ENCODE peak calls at places on chromosomes 13 and 19, in ten cellular contexts. G, W, N, P, B, F, D, M, I and E are unnamed samples.

GRCh38 chr19:45278087-45278486 is 27.0 kb downstream of the MARK4 start:
- DNase-seq in G (no peak), W (no peak), N (no peak), P (no peak), B (no peak), F (no peak), D (no peak), M (no peak), I (no peak), E (no peak)

GRCh38 chr19:45591004-45591637 is 6.5 kb upstream of the OPA3 start:
- DNase-seq in G (peak; percentile 76), W (no peak), N (peak; percentile 63), P (peak; percentile 34), B (no peak), F (peak; percentile 30), D (no peak), M (no peak), I (no peak), E (peak; percentile 61)

GRCh38 chr13:113928701-113929627 is 44.9 kb downstream of the C13orf46 start:
- DNase-seq in G (no peak), W (peak; percentile 80), N (peak; percentile 50), P (peak; percentile 68), B (peak; percentile 90), F (no peak), D (no peak), M (peak; percentile 93), I (peak; percentile 82), E (no peak)

GRCh38 chr13:41802684-41803554 is 158.0 kb downstream of the VWA8 start:
- DNase-seq in G (no peak), W (no peak), N (no peak), P (peak; percentile 89), B (no peak), F (no peak), D (no peak), M (no peak), I (no peak), E (no peak)

GRCh38 chr13:52405767-52406494 is at the start of gene THSD1:
- DNase-seq in G (no peak), W (peak; percentile 53), N (peak; percentile 45), P (peak; percentile 62), B (peak; percentile 84), F (no peak), D (no peak), M (peak; percentile 52), I (no peak), E (no peak)

GRCh38 chr19:51514866-51515481 is 13.4 kb upstream of the SIGLEC12 start:
- DNase-seq in G (peak; percentile 51), W (no peak), N (peak; percentile 65), P (peak; percentile 25), B (no peak), F (no peak), D (peak; percentile 39), M (no peak), I (no peak), E (peak; percentile 84)

GRCh38 chr13:48562296-48563066 is 29.6 kb upstream of the RCBTB2 start:
- DNase-seq in G (no peak), W (no peak), N (no peak), P (peak; percentile 33), B (no peak), F (no peak), D (no peak), M (no peak), I (no peak), E (peak; percentile 65)

GRCh38 chr19:47507031-47507430 is 7.8 kb downstream of the NAPA start:
- DNase-seq in G (peak; percentile 32), W (no peak), N (peak; percentile 81), P (no peak), B (no peak), F (no peak), D (no peak), M (no peak), I (no peak), E (no peak)

GRCh38 chr19:52896431-52897148 is 845 bp downstream of the ZNF320 start:
- DNase-seq in G (peak; percentile 39), W (peak; percentile 50), N (peak; percentile 66), P (peak; percentile 26), B (no peak), F (peak; percentile 55), D (no peak), M (peak; percentile 34), I (no peak), E (peak; percentile 60)

GRCh38 chr13:34731486-34731885 is 210.6 kb upstream of the NBEA start:
- DNase-seq in G (no peak), W (no peak), N (no peak), P (peak; percentile 16), B (no peak), F (no peak), D (no peak), M (no peak), I (no peak), E (no peak)

GRCh38 chr19:45125975-45126493 is 33.1 kb downstream of the PPP1R37 start:
- DNase-seq in G (peak; percentile 75), W (no peak), N (peak; percentile 83), P (peak; percentile 30), B (peak; percentile 31), F (peak; percentile 51), D (peak; percentile 22), M (peak; percentile 27), I (no peak), E (peak; percentile 79)

GRCh38 chr13:24220086-24220703 is 59.7 kb downstream of the SPATA13 start:
- DNase-seq in G (peak; percentile 86), W (no peak), N (peak; percentile 91), P (peak; percentile 72), B (no peak), F (peak; percentile 68), D (peak; percentile 50), M (no peak), I (peak; percentile 33), E (peak; percentile 91)

GRCh38 chr13:24738366-24738847 is 25.6 kb upstream of the RNF17 start:
- DNase-seq in G (no peak), W (no peak), N (no peak), P (no peak), B (no peak), F (no peak), D (no peak), M (no peak), I (no peak), E (no peak)

GRCh38 chr19:2376784-2377519 is 16.9 kb downstream of the TMPRSS9 start:
- DNase-seq in G (no peak), W (no peak), N (no peak), P (no peak), B (no peak), F (no peak), D (no peak), M (no peak), I (no peak), E (no peak)

GRCh38 chr19:2372076-2372612 is 12.1 kb downstream of the TMPRSS9 start:
- DNase-seq in G (no peak), W (no peak), N (no peak), P (no peak), B (no peak), F (no peak), D (no peak), M (no peak), I (no peak), E (no peak)

GRCh38 chr19:2375341-2376121 is 15.5 kb downstream of the TMPRSS9 start:
- DNase-seq in G (no peak), W (no peak), N (no peak), P (no peak), B (no peak), F (no peak), D (no peak), M (no peak), I (no peak), E (no peak)

GRCh38 chr19:2374808-2375207 is 14.7 kb downstream of the TMPRSS9 start:
- DNase-seq in G (no peak), W (no peak), N (no peak), P (no peak), B (no peak), F (no peak), D (no peak), M (no peak), I (no peak), E (no peak)

DNA sequence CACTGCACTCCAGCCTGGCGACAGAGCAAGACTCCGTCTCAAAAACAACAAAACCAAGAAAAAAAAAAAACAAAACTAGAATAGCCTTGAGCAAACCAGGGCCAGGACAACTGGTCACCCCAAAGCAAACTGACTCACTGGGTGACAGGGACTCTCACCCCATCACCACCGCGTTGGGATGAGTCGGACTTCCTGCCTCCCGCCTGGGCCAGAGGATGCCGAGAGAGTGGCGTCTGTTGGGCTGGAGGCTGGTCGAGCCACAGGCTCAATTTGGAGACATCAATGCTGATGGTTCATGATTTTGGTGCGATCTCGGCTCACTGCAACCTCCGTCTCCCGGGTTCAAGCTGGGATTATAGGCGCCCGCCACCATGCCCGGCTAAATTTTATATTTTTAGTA is 11.6 kb downstream of the TMPRSS9 start:
- DNase-seq in G (no peak), W (no peak), N (no peak), P (no peak), B (no peak), F (no peak), D (no peak), M (no peak), I (no peak), E (no peak)
- H3K4me3 ChIP-seq in G (no peak overlapping the region), W (no peak overlapping the region), N (no peak overlapping the region), P (no peak overlapping the region), B (no peak overlapping the region), F (no peak overlapping the region), D (no peak overlapping the region), M (no peak overlapping the region), I (no peak overlapping the region), E (no peak overlapping the region)

GRCh38 chr19:17334414-17335409 is at the start of gene ANO8:
- DNase-seq in G (peak; percentile 97), W (peak; percentile 93), N (peak; percentile 97), P (peak; percentile 100), B (peak; percentile 96), F (peak; percentile 92), D (peak; percentile 90), M (peak; percentile 97), I (peak; percentile 85), E (peak; percentile 95)
- H3K4me1 ChIP-seq in G (peaks cover 4% of the 10 kb centered on the region), W (peaks cover 8% of the 10 kb centered on the region), N (peaks cover 16% of the 10 kb centered on the region), P (peaks cover 3% of the 10 kb centered on the region), B (peaks cover 47% of the 10 kb centered on the region), F (peaks cover 32% of the 10 kb centered on the region), D (peaks cover 12% of the 10 kb centered on the region), M (no peaks in the 10 kb centered on the region), I (peaks cover 20% of the 10 kb centered on the region), E (peaks cover 10% of the 10 kb centered on the region)

GRCh38 chr13:44815507-44816074 is 173.7 kb downstream of the NUFIP1 start:
- DNase-seq in G (peak; percentile 18), W (peak; percentile 35), N (peak; percentile 86), P (peak; percentile 99), B (no peak), F (peak; percentile 96), D (no peak), M (peak; percentile 54), I (no peak), E (peak; percentile 40)
- H3K27ac ChIP-seq in G (no peak overlapping the region), W (no peak overlapping the region), N (peak overlapping the region; percentile 91), P (peak overlapping the region; percentile 19), B (no peak overlapping the region), F (peak overlapping the region; percentile 86), D (no peak overlapping the region), M (no peak overlapping the region), I (no peak overlapping the region), E (no peak overlapping the region)

DNA sequence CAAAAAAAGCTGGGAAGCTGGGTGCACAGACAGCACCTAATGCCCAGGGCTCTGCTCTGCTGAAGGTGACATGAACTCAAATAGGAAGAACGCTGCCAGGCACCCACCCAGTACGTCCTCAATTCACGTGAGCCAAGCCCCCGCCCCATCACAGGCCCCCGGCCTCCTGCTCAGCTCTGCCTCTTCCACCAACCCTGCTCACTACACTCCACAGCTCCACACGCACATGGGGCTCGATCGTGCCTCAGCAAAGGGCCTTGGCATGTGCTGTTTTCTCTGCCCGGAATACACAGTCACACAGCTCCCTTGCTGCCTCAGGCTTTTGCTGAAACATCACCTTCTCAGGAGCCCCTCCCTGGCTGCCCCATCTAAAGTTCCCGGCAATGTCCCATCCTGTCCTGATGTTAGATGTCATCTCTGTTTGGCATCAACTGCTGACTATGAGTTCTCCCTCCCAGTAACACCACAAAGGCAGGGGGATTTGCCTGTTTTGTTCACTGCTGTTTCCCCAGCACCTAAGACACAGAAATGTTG is 2.3 kb downstream of the ATP13A1 start:
- DNase-seq in G (no peak), W (peak; percentile 17), N (no peak), P (no peak), B (no peak), F (no peak), D (no peak), M (no peak), I (no peak), E (no peak)
- H3K4me3 ChIP-seq in G (no peak overlapping the region), W (no peak overlapping the region), N (no peak overlapping the region), P (no peak overlapping the region), B (no peak overlapping the region), F (no peak overlapping the region), D (no peak overlapping the region), M (no peak overlapping the region), I (peak overlapping the region; percentile 19), E (no peak overlapping the region)